ENCODE peak calls at places on chromosomes 3 and 15, in five cellular contexts. V, O, U, E and F are unnamed samples.

GRCh38 chr15:68375716-68376220 is 56.2 kb downstream of the ITGA11 start:
- DNase-seq in E (peak; percentile 40), U (no peak), O (no peak), V (no peak), F (no peak)

GRCh38 chr3:1348547-1348946 is 255.7 kb downstream of the CNTN6 start:
- DNase-seq in E (no peak), O (no peak), V (no peak), U (no peak), F (no peak)

GRCh38 chr15:91849180-91849579 is 4.3 kb upstream of the SLCO3A1 start:
- DNase-seq in O (no peak), V (no peak), U (no peak), E (no peak), F (no peak)

GRCh38 chr3:49780080-49780967 is 6.0 kb downstream of the IP6K1 start:
- DNase-seq in U (no peak), V (no peak), O (no peak), E (no peak), F (no peak)

GRCh38 chr3:186464424-186465093 is 79.6 kb downstream of the CRYGS start:
- DNase-seq in V (no peak), O (no peak), E (peak; percentile 69), U (no peak), F (no peak)

GRCh38 chr15:99371180-99372103 is 120.2 kb downstream of the LRRC28 start:
- DNase-seq in V (no peak), O (no peak), E (no peak), U (no peak), F (no peak)

GRCh38 chr15:62498711-62499110 is 333.6 kb upstream of the C2CD4B start:
- DNase-seq in O (no peak), V (no peak), E (no peak), U (no peak), F (no peak)

GRCh38 chr3:29346828-29347227 is 66.0 kb downstream of the RBMS3 start:
- DNase-seq in E (no peak), U (no peak), O (no peak), V (no peak), F (no peak)

GRCh38 chr15:37425541-37425940 is 325.2 kb upstream of the MEIS2 start:
- DNase-seq in V (no peak), U (no peak), E (no peak), O (no peak), F (no peak)

GRCh38 chr3:111210003-111210699 is 138.5 kb downstream of the NECTIN3 start:
- DNase-seq in O (no peak), E (no peak), U (no peak), V (no peak), F (no peak)

GRCh38 chr15:50058231-50058630 is 60.8 kb downstream of the ATP8B4 start:
- DNase-seq in U (no peak), E (no peak), O (peak; percentile 6), V (no peak), F (peak; percentile 65)

GRCh38 chr3:17057316-17057715 is 172.6 kb downstream of the PLCL2 start:
- DNase-seq in U (no peak), V (no peak), E (no peak), O (no peak), F (peak; percentile 52)